ENCODE peak calls at places on chromosomes 1 and 21, in seven cellular contexts. R is AG09309, O is fibroblast of the aortic adventitia, Q is HFF-Myc, B is breast epithelium, C is GM13976, D is mammary epithelial cell. F is an unnamed sample.

GRCh38 chr1:59549903-59550302 is 253.0 kb downstream of the FGGY start:
- DNase-seq in R (peak; percentile 58), O (peak; percentile 71), Q (no peak), B (no peak), C (no peak), D (peak; percentile 19), F (no peak)

GRCh38 chr1:2396476-2396875 is 4.8 kb downstream of the RER1 start:
- DNase-seq in R (no peak), O (no peak), Q (no peak), B (no peak), C (no peak), D (no peak), F (no peak)

GRCh38 chr1:55524013-55524412 is 308.8 kb upstream of the USP24 start:
- DNase-seq in R (no peak), O (no peak), Q (no peak), B (no peak), C (no peak), D (no peak), F (no peak)

GRCh38 chr1:147336290-147336689 is 93.8 kb downstream of the CHD1L start:
- DNase-seq in R (no peak), O (no peak), Q (no peak), B (no peak), C (no peak), D (no peak), F (no peak)

GRCh38 chr1:204879351-204879750 is 8.7 kb downstream of the NFASC start:
- DNase-seq in R (no peak), O (peak; percentile 55), Q (no peak), B (no peak), C (no peak), D (no peak), F (no peak)

GRCh38 chr1:162215902-162216301 is 146.4 kb downstream of the NOS1AP start:
- DNase-seq in R (no peak), O (no peak), Q (no peak), B (no peak), C (no peak), D (no peak), F (no peak)

GRCh38 chr1:91870322-91870721 is 15.6 kb downstream of the TGFBR3 start:
- DNase-seq in R (no peak), O (no peak), Q (no peak), B (no peak), C (no peak), D (no peak), F (no peak)

GRCh38 chr1:115239148-115239820 is 98.8 kb downstream of the NGF start:
- DNase-seq in R (peak; percentile 80), O (peak; percentile 94), Q (no peak), B (no peak), C (no peak), D (no peak), F (no peak)

GRCh38 chr1:7401814-7402547 is 369.1 kb upstream of the VAMP3 start:
- DNase-seq in R (peak; percentile 96), O (peak; percentile 94), Q (peak; percentile 93), B (no peak), C (no peak), D (peak; percentile 99), F (no peak)

GRCh38 chr1:15173863-15174614 is 20.5 kb downstream of the TMEM51 start:
- DNase-seq in R (no peak), O (no peak), Q (no peak), B (no peak), C (no peak), D (peak; percentile 79), F (no peak)

GRCh38 chr1:53848025-53848424 is 9.9 kb upstream of the NDC1 start:
- DNase-seq in R (no peak), O (no peak), Q (no peak), B (no peak), C (no peak), D (no peak), F (no peak)

GRCh38 chr1:227905573-227906487 is 41.9 kb downstream of the WNT9A start:
- DNase-seq in R (no peak), O (no peak), Q (no peak), B (no peak), C (no peak), D (no peak), F (no peak)

GRCh38 chr21:41643246-41643966 is 123.4 kb downstream of the RIPK4 start:
- DNase-seq in R (no peak), O (no peak), Q (no peak), B (no peak), C (no peak), D (no peak), F (no peak)

GRCh38 chr21:24023402-24023801 is 1583.9 kb downstream of the MRPL39 start:
- DNase-seq in R (no peak), O (no peak), Q (no peak), B (no peak), C (no peak), D (no peak), F (no peak)

GRCh38 chr1:45009956-45010854 is 919 bp downstream of the HECTD3 start:
- DNase-seq in R (no peak), O (no peak), Q (no peak), B (peak; percentile 57), C (no peak), D (peak; percentile 56), F (no peak)

GRCh38 chr1:232226197-232226681 is 403.7 kb downstream of the SIPA1L2 start:
- DNase-seq in R (peak; percentile 46), O (peak; percentile 15), Q (peak; percentile 65), B (no peak), C (no peak), D (peak; percentile 73), F (no peak)

GRCh38 chr1:53895421-53895820 is 1.4 kb downstream of the DIO1 start:
- DNase-seq in R (no peak), O (peak; percentile 12), Q (no peak), B (no peak), C (no peak), D (no peak), F (no peak)

GRCh38 chr1:44924835-44925464 is 61.4 kb downstream of the EIF2B3 start:
- DNase-seq in R (peak; percentile 48), O (peak; percentile 87), Q (peak; percentile 52), B (no peak), C (no peak), D (peak; percentile 70), F (no peak)

GRCh38 chr1:111731956-111732355 is 7.2 kb downstream of the INKA2 start:
- DNase-seq in R (no peak), O (no peak), Q (no peak), B (no peak), C (no peak), D (no peak), F (no peak)

GRCh38 chr1:74799119-74799518 is 66.2 kb downstream of the TYW3 start:
- DNase-seq in R (no peak), O (no peak), Q (no peak), B (no peak), C (no peak), D (no peak), F (no peak)

GRCh38 chr1:10819198-10819901 is 22.9 kb upstream of the CASZ1 start:
- DNase-seq in R (no peak), O (no peak), Q (no peak), B (no peak), C (no peak), D (no peak), F (no peak)

GRCh38 chr1:53373246-53373645 is 45.4 kb upstream of the LRP8 start:
- DNase-seq in R (no peak), O (no peak), Q (no peak), B (peak; percentile 6), C (no peak), D (no peak), F (no peak)

GRCh38 chr1:33876970-33877680 is 13.2 kb downstream of the HMGB4 start:
- DNase-seq in R (peak; percentile 96), O (peak; percentile 95), Q (peak; percentile 68), B (no peak), C (no peak), D (no peak), F (no peak)

DNA sequence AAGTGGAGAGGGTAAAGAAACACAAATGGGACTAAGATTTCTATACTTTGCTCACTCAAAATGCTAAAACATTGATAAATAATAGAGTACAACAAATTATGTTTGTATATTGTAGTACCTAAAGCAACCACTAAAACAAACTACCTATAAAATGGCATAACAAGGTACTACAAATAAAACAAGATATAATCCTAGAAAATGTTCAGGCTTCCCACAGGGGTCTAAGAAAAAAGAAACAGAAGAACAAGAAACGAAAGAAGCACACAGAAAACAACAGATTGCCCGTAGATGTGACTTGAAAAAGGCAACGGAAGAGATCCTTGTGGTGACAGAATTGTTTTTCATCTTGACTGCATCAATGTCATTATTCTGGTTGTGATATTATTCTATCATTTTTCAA is 63.3 kb upstream of the ADGRL4 start:
- DNase-seq in R (no peak), O (no peak), Q (no peak), B (no peak), C (no peak), D (no peak), F (no peak)
- TF ChIP-seq CTCF in R (no peak), O (peak; percentile 16), Q (no peak), B (no peak), C (no peak), D (no peak), F (no peak)

GRCh38 chr1:209769171-209769904 is 13.5 kb downstream of the TRAF3IP3 start:
- DNase-seq in R (peak; percentile 72), O (peak; percentile 95), Q (peak; percentile 26), B (no peak), C (peak; percentile 79), D (peak; percentile 89), F (peak; percentile 51)

GRCh38 chr1:209772116-209772515 is 12.2 kb downstream of the C1orf74 start:
- DNase-seq in R (no peak), O (no peak), Q (no peak), B (no peak), C (no peak), D (peak; percentile 66), F (no peak)

GRCh38 chr1:209770636-209771415 is 13.5 kb downstream of the C1orf74 start:
- DNase-seq in R (no peak), O (no peak), Q (no peak), B (no peak), C (no peak), D (peak; percentile 60), F (no peak)

GRCh38 chr1:209768354-209768774 is 12.5 kb downstream of the TRAF3IP3 start:
- DNase-seq in R (no peak), O (no peak), Q (no peak), B (no peak), C (peak; percentile 79), D (peak; percentile 32), F (peak; percentile 53)

DNA sequence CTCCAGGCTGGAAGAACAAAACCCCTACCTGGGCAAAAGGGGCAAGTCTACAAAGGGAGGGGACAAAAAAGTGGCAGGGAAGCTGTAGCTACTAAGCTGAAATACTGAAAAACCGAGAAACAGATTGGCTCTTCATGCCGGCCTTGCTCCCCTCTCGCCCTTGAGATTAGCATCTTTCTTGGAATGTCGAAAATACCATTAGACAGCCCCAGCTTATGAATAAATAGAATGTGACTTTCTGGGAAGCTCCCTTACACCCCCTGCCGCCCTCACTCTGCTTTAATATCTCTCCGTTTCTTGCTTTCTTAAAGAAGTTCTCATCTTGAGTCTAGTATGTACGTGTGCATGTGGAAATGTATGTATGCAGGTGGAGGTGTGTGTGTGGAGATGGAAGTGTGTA is 14.1 kb downstream of the TRAF3IP3 start:
- DNase-seq in R (no peak), O (peak; percentile 37), Q (no peak), B (no peak), C (no peak), D (peak; percentile 19), F (no peak)
- TF ChIP-seq CTCF in R (no peak), O (no peak), Q (no peak), B (no peak), C (no peak), D (no peak), F (no peak)

GRCh38 chr1:176717052-176717754 is 254.2 kb downstream of the PAPPA2 start:
- DNase-seq in R (no peak), O (no peak), Q (no peak), B (no peak), C (no peak), D (no peak), F (no peak)
- TF ChIP-seq CTCF in R (no peak), O (no peak), Q (no peak), B (no peak), C (no peak), D (no peak), F (no peak)

GRCh38 chr1:77370588-77371306 is 88.9 kb downstream of the AK5 start:
- DNase-seq in R (peak; percentile 91), O (peak; percentile 43), Q (peak; percentile 86), B (no peak), C (no peak), D (peak; percentile 58), F (no peak)
- TF ChIP-seq CTCF in R (no peak), O (no peak), Q (no peak), B (no peak), C (no peak), D (no peak), F (no peak)

F was measured in natural killer cell.